ENCODE peak calls at places on chromosomes 11 and 22, in seven cellular contexts. C is RPMI7951; U is nephron progenitor cell; M is CD4-positive, alpha-beta T cell; R is Calu3; F is fibroblast of pulmonary artery; W is nucleus accumbens. P is an unnamed sample.

GRCh38 chr22:26610072-26610958 is 7.5 kb downstream of the CRYBB1 start:
- DNase-seq in F (peak), C (peak), U (no peak), M (no peak), R (no peak), W (no peak), P (peak)

GRCh38 chr11:76025068-76025467 is 181.2 kb downstream of the WNT11 start:
- DNase-seq in W (no peak), F (peak), R (no peak), C (peak), U (no peak), M (no peak), P (no peak)

GRCh38 chr22:31715157-31715778 is 34.7 kb downstream of the PRR14L start:
- DNase-seq in U (no peak), C (no peak), M (no peak), F (peak), R (no peak), W (no peak), P (no peak)

GRCh38 chr11:76493040-76493439 is 48.2 kb downstream of the EMSY start:
- DNase-seq in M (no peak), C (no peak), U (no peak), W (no peak), F (no peak), R (no peak), P (no peak)

GRCh38 chr11:27183672-27184457 is 143.2 kb downstream of the BBOX1 start:
- DNase-seq in R (peak), C (peak), M (peak), F (peak), U (peak), W (peak), P (peak)

GRCh38 chr11:66543263-66544107 is 2.4 kb downstream of the ZDHHC24 start:
- DNase-seq in F (peak), W (no peak), M (peak), U (peak), R (no peak), C (no peak), P (no peak)

GRCh38 chr11:15430381-15430780 is 315.7 kb downstream of the INSC start:
- DNase-seq in W (no peak), U (no peak), F (no peak), M (no peak), C (no peak), R (no peak), P (no peak)

GRCh38 chr11:104964247-104964646 is 4.1 kb downstream of the CASP4 start:
- DNase-seq in M (no peak), W (no peak), R (no peak), C (no peak), U (no peak), F (no peak), P (no peak)

GRCh38 chr11:2664886-2665746 is 34.7 kb downstream of the KCNQ1OT1 start:
- DNase-seq in F (no peak), M (no peak), U (no peak), C (no peak), W (no peak), R (no peak), P (no peak)

GRCh38 chr22:35173655-35174054 is 83.6 kb upstream of the HMGXB4 start:
- DNase-seq in C (no peak), U (no peak), R (no peak), M (no peak), W (no peak), F (no peak), P (no peak)

GRCh38 chr11:131038597-131038996 is 122.3 kb upstream of the SNX19 start:
- DNase-seq in R (no peak), F (peak), W (no peak), U (no peak), M (no peak), C (peak), P (no peak)

GRCh38 chr11:102955624-102956023 is at the start of gene MMP13:
- DNase-seq in U (no peak), W (no peak), R (no peak), C (peak), F (no peak), M (no peak), P (peak)

GRCh38 chr22:43404673-43405385 is 7.0 kb upstream of the MPPED1 start:
- DNase-seq in C (no peak), U (no peak), R (no peak), M (no peak), W (no peak), F (no peak), P (peak)

GRCh38 chr11:134863294-134863693 is 451.3 kb upstream of the B3GAT1 start:
- DNase-seq in W (no peak), F (no peak), U (no peak), C (no peak), R (no peak), M (no peak), P (no peak)

GRCh38 chr11:975824-976223 is 50.2 kb downstream of the AP2A2 start:
- DNase-seq in W (no peak), F (peak), C (no peak), M (no peak), R (no peak), U (peak), P (no peak)

GRCh38 chr22:49730656-49731055 is 97.0 kb downstream of the BRD1 start:
- DNase-seq in M (no peak), R (no peak), U (no peak), W (no peak), C (no peak), F (no peak), P (no peak)

GRCh38 chr11:119680899-119681370 is 48.1 kb downstream of the NECTIN1 start:
- DNase-seq in U (no peak), W (no peak), C (peak), M (no peak), F (peak), R (no peak), P (no peak)

GRCh38 chr22:32311551-32312071 is 46.1 kb upstream of the RFPL3 start:
- DNase-seq in U (no peak), M (no peak), F (no peak), R (no peak), W (no peak), C (no peak), P (no peak)

GRCh38 chr11:114168086-114168448 is 108.6 kb downstream of the ZBTB16 start:
- DNase-seq in W (no peak), M (no peak), F (no peak), U (no peak), R (no peak), C (no peak), P (no peak)

GRCh38 chr22:46122511-46122971 is 27.8 kb upstream of the PPARA start:
- DNase-seq in W (peak), U (peak), R (peak), M (peak), F (peak), C (peak), P (peak)

GRCh38 chr22:23047742-23048141 is 22.6 kb upstream of the GNAZ start:
- DNase-seq in R (no peak), C (no peak), F (no peak), U (no peak), M (no peak), W (no peak), P (no peak)

GRCh38 chr11:116871248-116871647 is 33.8 kb upstream of the APOA1 start:
- DNase-seq in U (no peak), M (no peak), C (peak), R (no peak), F (peak), W (no peak), P (peak)

GRCh38 chr22:29877620-29878019 is 5.4 kb upstream of the MTMR3 start:
- DNase-seq in U (no peak), M (no peak), C (peak), F (peak), R (no peak), W (no peak), P (no peak)

GRCh38 chr11:50044647-50045046 is 12.0 kb downstream of the OR4C45 start:
- DNase-seq in C (no peak), W (no peak), M (no peak), F (no peak), R (no peak), U (no peak), P (no peak)

GRCh38 chr11:45238724-45239123 is 47.4 kb downstream of the SYT13 start:
- DNase-seq in F (peak), U (no peak), R (no peak), M (no peak), W (no peak), C (peak), P (no peak)

GRCh38 chr11:72965672-72966071 is 151.5 kb downstream of the ATG16L2 start:
- DNase-seq in R (no peak), F (no peak), U (no peak), M (no peak), C (no peak), W (no peak), P (no peak)

GRCh38 chr22:49925525-49926128 is 7.2 kb downstream of the CRELD2 start:
- DNase-seq in R (no peak), M (peak), U (no peak), F (no peak), W (no peak), C (no peak), P (no peak)

GRCh38 chr11:888290-889212 is 22.1 kb downstream of the CHID1 start:
- DNase-seq in M (no peak), F (no peak), W (no peak), U (no peak), C (no peak), R (no peak), P (no peak)

GRCh38 chr22:37462983-37463382 is 23.2 kb downstream of the MFNG start:
- DNase-seq in R (peak), W (no peak), C (peak), U (peak), F (peak), M (no peak), P (no peak)

GRCh38 chr11:117932426-117932825 is 3.2 kb upstream of the TMPRSS13 start:
- DNase-seq in W (no peak), R (no peak), C (no peak), M (no peak), F (no peak), U (no peak), P (no peak)

GRCh38 chr11:35994421-35994820 is 50.6 kb downstream of the LDLRAD3 start:
- DNase-seq in C (no peak), R (no peak), M (no peak), U (no peak), F (no peak), W (no peak), P (no peak)

P was measured in RWPE1.